ENCODE peak calls at places on chromosomes 1 and 21, in five cellular contexts. R is H1, P is GM12878, V is K562, H is HepG2. C is an unnamed sample. For H3K4me1, the result is how much of the 10 kb centered on the place peaks cover.

GRCh38 chr21:26852422-26852821 is 7.2 kb upstream of the ADAMTS1 start:
- DNase-seq in H (no peak), P (no peak), V (no peak), R (no peak), C (no peak)

GRCh38 chr1:28756846-28757245 is 20.1 kb downstream of the YTHDF2 start:
- DNase-seq in H (no peak), R (no peak), V (no peak), P (no peak), C (no peak)

GRCh38 chr21:28099296-28099695 is 893.4 kb downstream of the LTN1 start:
- DNase-seq in H (no peak), V (no peak), R (no peak), P (no peak), C (no peak)

GRCh38 chr1:23194119-23194984 is 22.9 kb downstream of the HTR1D start:
- DNase-seq in R (no peak), H (no peak), P (no peak), V (no peak), C (no peak)

GRCh38 chr1:8706995-8707396 is 110.4 kb downstream of the RERE start:
- DNase-seq in R (no peak), H (peak), P (no peak), V (no peak), C (peak)

GRCh38 chr1:64608015-64608650 is 136.7 kb upstream of the RAVER2 start:
- DNase-seq in P (no peak), H (no peak), V (no peak), R (no peak), C (peak)

GRCh38 chr21:38314534-38314933 is 57.7 kb downstream of the KCNJ15 start:
- DNase-seq in V (no peak), H (no peak), R (no peak), P (no peak), C (no peak)

GRCh38 chr1:213337025-213337678 is 286.1 kb downstream of the RPS6KC1 start:
- DNase-seq in V (no peak), P (no peak), R (no peak), H (no peak), C (no peak)

GRCh38 chr1:155168456-155169210 is 4.5 kb downstream of the KRTCAP2 start:
- DNase-seq in R (no peak), H (no peak), V (no peak), P (no peak), C (no peak)

GRCh38 chr21:17045214-17045835 is 467.5 kb upstream of the CXADR start:
- DNase-seq in V (no peak), H (no peak), R (no peak), P (no peak), C (peak)

GRCh38 chr1:99682291-99682751 is 36.4 kb downstream of the PALMD start:
- DNase-seq in R (no peak), H (no peak), P (no peak), V (no peak), C (no peak)

GRCh38 chr1:7550981-7551380 is 220.1 kb upstream of the VAMP3 start:
- DNase-seq in R (no peak), H (no peak), V (no peak), P (no peak), C (no peak)

DNA sequence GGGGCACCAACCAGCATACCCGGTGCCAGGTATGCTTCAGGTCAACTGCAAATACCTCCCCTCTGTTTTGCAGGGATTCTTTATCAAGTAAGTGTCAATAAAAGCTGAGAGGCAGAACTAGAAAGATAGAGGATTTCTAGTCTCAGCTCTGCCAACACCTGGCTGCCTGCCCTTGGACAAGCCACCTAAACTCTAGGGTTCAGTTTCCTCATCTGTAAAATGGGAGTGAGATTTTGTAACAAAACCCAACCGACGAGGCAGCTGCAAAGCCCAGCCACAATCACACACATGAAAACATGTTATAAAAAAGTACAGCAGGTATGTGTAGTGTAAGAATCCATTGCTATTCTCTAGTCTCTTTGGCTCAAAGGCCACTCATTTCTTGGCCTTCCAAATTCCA is 8.2 kb downstream of the SSBP3 start:
- DNase-seq in H (no peak), V (no peak), R (no peak), P (no peak), C (no peak)
- H3K4me1 ChIP-seq in H (under half), V (under half), R (under half), P (under half), C (under half)

DNA sequence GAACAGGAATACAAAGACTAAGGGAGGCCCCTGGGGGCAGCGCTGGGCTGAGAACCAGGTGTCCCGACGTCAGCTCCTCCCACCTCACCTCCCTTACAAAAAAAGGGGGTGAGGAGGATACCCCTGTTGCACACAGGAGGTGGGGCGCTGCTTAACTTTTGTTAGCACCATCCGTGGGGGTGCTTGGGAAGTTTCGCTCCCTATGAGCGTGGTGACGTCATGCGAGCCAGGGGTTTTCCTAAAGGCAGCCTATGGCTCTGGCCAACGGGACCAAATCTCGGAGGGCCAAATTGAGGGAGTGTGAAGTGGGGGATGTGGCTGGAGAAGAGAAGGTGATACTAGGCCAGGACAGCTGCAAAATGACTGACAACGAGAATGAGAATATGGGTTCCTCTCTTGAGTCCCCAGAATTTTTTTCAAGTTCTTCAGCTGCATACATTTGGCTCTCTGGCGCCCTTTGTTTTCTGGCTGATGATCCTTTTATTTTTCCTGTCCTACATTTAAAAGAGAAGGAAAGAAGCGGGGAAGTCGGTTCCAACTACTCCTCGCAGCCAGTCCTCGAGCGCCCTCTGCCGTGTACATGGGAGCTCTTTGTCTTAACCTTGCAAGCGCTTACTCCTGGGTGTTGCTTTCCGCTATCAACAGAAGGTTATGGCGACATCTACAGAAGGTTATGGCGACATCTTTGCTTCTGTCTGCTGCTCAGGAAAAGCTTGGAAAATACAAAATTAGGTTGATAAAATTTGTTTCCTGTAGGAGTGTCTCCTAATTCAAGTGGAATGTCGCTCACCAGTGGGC is 48.0 kb upstream of the ZC3H11B start:
- DNase-seq in H (no peak), R (peak), P (peak), V (peak), C (no peak)
- TF ChIP-seq JUND in H (no peak), R (peak), P (no peak), V (no peak), C (no peak)

GRCh38 chr1:55039342-55040082 is at the start of gene PCSK9:
- DNase-seq in V (peak), R (peak), P (no peak), H (peak), C (peak)

GRCh38 chr1:55040083-55040952 is 970 bp downstream of the PCSK9 start:
- DNase-seq in H (no peak), P (no peak), R (peak), V (peak), C (peak)

GRCh38 chr1:55043011-55043410 is 3.7 kb downstream of the PCSK9 start:
- DNase-seq in H (no peak), P (no peak), V (no peak), R (no peak), C (no peak)

GRCh38 chr1:55041613-55042012 is 2.3 kb downstream of the PCSK9 start:
- DNase-seq in R (no peak), H (no peak), P (no peak), V (no peak), C (no peak)

DNA sequence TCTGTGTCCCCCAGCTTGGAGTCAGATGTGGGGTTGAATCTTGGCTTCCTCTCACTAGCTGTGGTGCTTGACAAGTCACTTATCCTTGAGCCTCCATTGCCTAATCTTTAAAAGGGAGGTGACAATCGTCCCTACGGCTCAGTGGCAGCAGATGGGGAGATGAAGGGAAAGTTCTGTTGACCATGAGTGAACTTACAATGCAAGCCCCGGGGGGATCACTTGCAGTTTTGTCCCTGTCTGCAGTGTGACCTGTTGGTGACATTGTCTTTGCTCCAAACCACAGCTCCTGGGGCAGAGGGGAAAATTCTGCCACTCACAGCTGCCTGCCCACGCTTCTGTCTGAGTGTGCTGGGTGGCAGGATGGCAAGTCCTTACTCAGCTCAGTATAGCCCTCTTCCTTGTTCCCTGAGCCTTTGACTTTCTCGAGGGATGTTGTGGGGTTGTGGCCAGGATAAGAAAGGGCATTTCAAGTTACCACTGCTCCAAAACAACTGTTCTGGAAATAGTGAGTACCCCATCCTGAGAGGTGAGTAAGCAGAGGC is 1.7 kb downstream of the PCSK9 start:
- DNase-seq in P (no peak), R (no peak), V (no peak), H (no peak), C (no peak)
- TF ChIP-seq GABPA in P (no peak), R (no peak), V (no peak), H (no peak), C (no peak)

GRCh38 chr1:36114371-36114770 is 10.7 kb downstream of the COL8A2 start:
- DNase-seq in R (no peak), H (no peak), P (no peak), V (no peak), C (no peak)

GRCh38 chr1:36112823-36113222 is 12.2 kb downstream of the COL8A2 start:
- DNase-seq in R (no peak), V (no peak), P (no peak), H (no peak), C (no peak)

GRCh38 chr1:36115931-36116330 is 9.1 kb downstream of the COL8A2 start:
- DNase-seq in R (no peak), H (no peak), P (no peak), V (no peak), C (peak)

GRCh38 chr1:36116906-36117305 is 8.1 kb downstream of the COL8A2 start:
- DNase-seq in H (no peak), P (no peak), V (no peak), R (no peak), C (peak)

DNA sequence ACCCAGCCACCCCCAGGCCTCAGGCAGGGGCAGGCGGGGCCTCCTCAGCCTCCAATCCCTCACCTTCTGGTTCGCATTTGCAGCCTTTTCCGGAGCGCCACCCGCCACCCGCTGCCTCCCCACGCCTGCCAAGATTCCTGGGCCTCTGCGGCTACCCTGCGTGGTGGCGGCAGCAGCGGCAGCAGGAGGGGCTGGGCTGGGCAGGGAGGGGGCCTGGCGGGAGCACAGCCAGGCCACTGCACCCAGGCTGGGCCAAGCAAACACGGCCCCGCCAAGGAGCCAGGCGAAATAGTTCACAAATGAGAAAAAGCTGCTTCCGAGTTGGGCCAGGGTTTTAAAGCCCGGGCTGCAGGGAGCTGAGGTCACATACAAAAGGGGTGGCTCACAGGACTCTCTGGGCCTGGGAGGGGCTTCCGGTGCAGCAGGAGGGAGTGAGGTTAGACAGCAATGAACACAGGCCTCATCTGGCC is 9.8 kb downstream of the COL8A2 start:
- DNase-seq in V (peak), P (no peak), R (no peak), H (no peak), C (peak)
- H3K4me1 ChIP-seq in V (under half), P (under half), R (under half), H (under half), C (under half)

GRCh38 chr1:210655511-210655910 is 326.8 kb downstream of the HHAT start:
- DNase-seq in R (no peak), P (no peak), V (no peak), H (no peak), C (no peak)
- TF ChIP-seq JUND in R (no peak), P (no peak), V (no peak), H (no peak), C (no peak)

GRCh38 chr1:67100833-67101232 is 33.9 kb downstream of the C1orf141 start:
- DNase-seq in V (no peak), R (no peak), P (no peak), H (no peak), C (no peak)

GRCh38 chr1:67094191-67094590 is 40.2 kb upstream of the SLC35D1 start:
- DNase-seq in H (no peak), R (no peak), P (no peak), V (no peak), C (no peak)

GRCh38 chr1:67097305-67097704 is 37.5 kb downstream of the C1orf141 start:
- DNase-seq in V (no peak), H (peak), R (no peak), P (no peak), C (no peak)
- TF ChIP-seq GABPA in V (no peak), H (no peak), R (no peak), P (no peak), C (no peak)